ENCODE peak calls at places on chromosome 4, in four cellular contexts. S is IMR-90, L is endodermal cell, B is WERI-Rb-1. J is an unnamed sample.

GRCh38 chr4:2721586-2721985 is 34.5 kb downstream of the TNIP2 start:
- DNase-seq in S (no peak), L (no peak), B (no peak), J (no peak)

GRCh38 chr4:5322321-5322720 is 271.0 kb downstream of the STK32B start:
- DNase-seq in S (peak), L (no peak), B (no peak), J (no peak)

GRCh38 chr4:155371432-155372043 is 5.2 kb downstream of the MAP9 start:
- DNase-seq in S (peak), L (no peak), B (no peak), J (no peak)

GRCh38 chr4:144709159-144709558 is 63.2 kb downstream of the HHIP start:
- DNase-seq in S (peak), L (peak), B (no peak), J (no peak)

GRCh38 chr4:120139392-120139791 is 72.7 kb upstream of the MAD2L1 start:
- DNase-seq in S (peak), L (no peak), B (no peak), J (peak)

GRCh38 chr4:90328558-90328957 is 201.4 kb downstream of the CCSER1 start:
- DNase-seq in S (peak), L (no peak), B (no peak), J (no peak)

GRCh38 chr4:41141910-41142309 is 72.4 kb downstream of the APBB2 start:
- DNase-seq in S (peak), L (no peak), B (no peak), J (no peak)

GRCh38 chr4:80010316-80010715 is 62.7 kb downstream of the ANTXR2 start:
- DNase-seq in S (no peak), L (no peak), B (no peak), J (no peak)

GRCh38 chr4:56200275-56200674 is 187.0 kb downstream of the AASDH start:
- DNase-seq in S (no peak), L (no peak), B (no peak), J (no peak)

GRCh38 chr4:127856485-127857447 is 23.9 kb upstream of the PLK4 start:
- DNase-seq in S (peak), L (no peak), B (no peak), J (peak)

GRCh38 chr4:110088670-110089069 is 109.7 kb downstream of the ELOVL6 start:
- DNase-seq in S (peak), L (no peak), B (no peak), J (no peak)

GRCh38 chr4:14125375-14126129 is 498.0 kb upstream of the BOD1L1 start:
- DNase-seq in S (no peak), L (no peak), B (no peak), J (no peak)

GRCh38 chr4:169225812-169226211 is 44.9 kb downstream of the SH3RF1 start:
- DNase-seq in S (peak), L (no peak), B (no peak), J (peak)

GRCh38 chr4:99847362-99847976 is 30.8 kb downstream of the DAPP1 start:
- DNase-seq in S (no peak), L (no peak), B (no peak), J (no peak)

GRCh38 chr4:2449511-2450392 is 19.2 kb upstream of the RNF4 start:
- DNase-seq in S (no peak), L (no peak), B (no peak), J (no peak)

GRCh38 chr4:93184093-93184492 is 644.5 kb upstream of the ATOH1 start:
- DNase-seq in S (no peak), L (no peak), B (no peak), J (no peak)

GRCh38 chr4:70746179-70746839 is 24.5 kb downstream of the RUFY3 start:
- DNase-seq in S (peak), L (no peak), B (no peak), J (no peak)

GRCh38 chr4:2939383-2940243 is 23.6 kb downstream of the NOP14 start:
- DNase-seq in S (no peak), L (peak), B (no peak), J (no peak)

GRCh38 chr4:34250562-34250961 is 1993.8 kb downstream of the ARAP2 start:
- DNase-seq in S (peak), L (no peak), B (no peak), J (peak)

GRCh38 chr4:858831-859451 is 33.0 kb upstream of the CPLX1 start:
- DNase-seq in S (no peak), L (no peak), B (no peak), J (no peak)

GRCh38 chr4:128350449-128351045 is 62.9 kb upstream of the PGRMC2 start:
- DNase-seq in S (no peak), L (peak), B (no peak), J (no peak)

GRCh38 chr4:7647211-7647931 is 212.6 kb upstream of the PSAPL1 start:
- DNase-seq in S (no peak), L (no peak), B (no peak), J (no peak)

GRCh38 chr4:8540991-8541390 is 39.2 kb upstream of the GPR78 start:
- DNase-seq in S (no peak), L (no peak), B (no peak), J (no peak)

GRCh38 chr4:58935336-58935735 is 1825.2 kb upstream of the IGFBP7 start:
- DNase-seq in S (no peak), L (no peak), B (no peak), J (no peak)

GRCh38 chr4:3037957-3038451 is 36.3 kb downstream of the HTT-AS start:
- DNase-seq in S (no peak), L (no peak), B (no peak), J (no peak)

GRCh38 chr4:2469192-2469984 is 482 bp downstream of the RNF4 start:
- DNase-seq in S (peak), L (peak), B (peak), J (no peak)

GRCh38 chr4:13523591-13524503 is 20.5 kb downstream of the NKX3-2 start:
- DNase-seq in S (no peak), L (no peak), B (peak), J (no peak)

GRCh38 chr4:154491731-154492249 is at the start of gene DCHS2:
- DNase-seq in S (no peak), L (peak), B (peak), J (no peak)

GRCh38 chr4:1979477-1980196 is 29.1 kb downstream of the NELFA start:
- DNase-seq in S (no peak), L (no peak), B (no peak), J (no peak)

GRCh38 chr4:164779080-164779479 is 25.1 kb downstream of the SMIM31 start:
- DNase-seq in S (no peak), L (no peak), B (no peak), J (no peak)

GRCh38 chr4:149264093-149264733 is 551.4 kb downstream of the IQCM start:
- DNase-seq in S (peak), L (peak), B (peak), J (peak)

GRCh38 chr4:36187723-36188333 is 56.5 kb downstream of the ARAP2 start:
- DNase-seq in S (peak), L (peak), B (no peak), J (no peak)

GRCh38 chr4:22389240-22389871 is 126.5 kb downstream of the ADGRA3 start:
- DNase-seq in S (peak), L (peak), B (peak), J (peak)

GRCh38 chr4:87118826-87119225 is 101.6 kb downstream of the KLHL8 start:
- DNase-seq in S (peak), L (peak), B (no peak), J (no peak)

GRCh38 chr4:80255374-80256095 is 10.9 kb upstream of the FGF5 start:
- DNase-seq in S (peak), L (no peak), B (no peak), J (no peak)

GRCh38 chr4:148071009-148071408 is 339.1 kb downstream of the ARHGAP10 start:
- DNase-seq in S (no peak), L (no peak), B (peak), J (no peak)

GRCh38 chr4:123299212-123299651 is 97.4 kb upstream of the SPRY1 start:
- DNase-seq in S (peak), L (no peak), B (no peak), J (peak)

DNA sequence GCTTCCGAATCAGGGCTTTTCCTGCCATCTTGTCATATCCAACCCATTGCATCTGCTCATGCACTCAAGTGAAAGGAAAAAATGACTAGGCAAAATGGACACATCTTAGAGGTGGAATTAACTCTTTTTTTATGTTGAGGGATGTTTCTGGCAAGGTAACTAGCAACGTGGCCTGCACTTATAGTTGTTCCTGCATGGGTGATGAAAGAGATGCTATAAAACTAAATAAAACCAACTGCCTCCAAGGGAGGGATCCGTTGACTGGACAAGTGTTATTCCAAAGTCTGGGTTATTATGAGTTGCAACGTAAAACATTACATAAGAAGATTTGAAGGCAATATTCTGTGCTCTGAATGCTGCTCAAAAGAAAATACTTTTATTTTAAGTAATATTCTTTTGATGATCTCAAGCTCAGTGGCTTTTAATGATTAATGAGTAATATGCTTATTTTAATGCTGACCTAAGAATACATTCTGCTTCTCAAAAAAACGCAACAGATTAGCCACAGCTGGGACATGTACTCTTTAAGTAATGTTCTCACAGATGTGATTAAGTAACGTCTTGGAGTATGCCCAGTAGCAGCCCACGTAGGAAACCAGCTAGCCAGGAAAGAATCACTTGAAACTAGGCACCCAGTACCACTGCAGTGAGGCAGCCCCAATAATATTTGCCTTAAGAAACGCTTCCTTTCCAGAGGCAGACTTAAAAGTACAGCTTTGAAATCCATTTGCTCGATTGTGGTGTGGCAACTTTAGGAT is 27.4 kb downstream of the KLF3 start:
- DNase-seq in S (peak), L (no peak), B (no peak), J (no peak)
- H3K27ac ChIP-seq in S (no peak), L (no peak), B (no peak), J (no peak)

GRCh38 chr4:173516621-173517612 is 13.1 kb downstream of the HAND2 start:
- DNase-seq in S (no peak), L (peak), B (no peak), J (no peak)

GRCh38 chr4:173511787-173512361 is 18.2 kb downstream of the HAND2 start:
- DNase-seq in S (no peak), L (no peak), B (no peak), J (no peak)

GRCh38 chr4:173513651-173514050 is 16.4 kb downstream of the HAND2 start:
- DNase-seq in S (no peak), L (no peak), B (no peak), J (no peak)

GRCh38 chr4:173515458-173515857 is 14.6 kb downstream of the HAND2 start:
- DNase-seq in S (no peak), L (peak), B (no peak), J (no peak)

DNA sequence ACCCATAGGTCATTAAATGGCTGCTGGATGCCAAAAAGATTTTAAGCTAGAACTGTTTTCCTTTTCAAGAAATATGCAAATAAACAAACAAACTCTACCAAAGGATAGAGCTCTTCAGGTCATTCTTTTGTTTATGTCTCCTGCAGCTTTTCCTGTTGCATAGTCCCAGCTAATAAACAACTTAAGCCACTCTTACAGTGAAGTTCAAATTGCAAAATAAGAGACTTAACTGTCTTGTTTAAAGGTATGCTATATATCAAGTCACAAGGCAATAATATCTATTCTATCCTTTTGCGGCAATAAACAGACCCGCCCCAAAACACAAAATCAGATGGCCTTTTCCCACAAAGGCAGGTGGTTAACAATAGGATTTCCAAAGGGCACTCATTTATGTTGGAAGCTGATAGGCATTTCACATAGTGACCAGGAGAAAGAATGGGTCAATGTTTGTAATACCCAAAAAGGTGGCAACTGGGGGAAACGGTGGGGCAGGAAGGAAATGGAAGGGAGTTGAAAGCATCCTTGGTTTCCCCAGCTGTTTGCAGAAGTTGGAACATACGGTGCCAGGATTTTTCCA is 15.3 kb downstream of the HAND2 start:
- DNase-seq in S (no peak), L (peak), B (no peak), J (no peak)
- H3K27ac ChIP-seq in S (no peak), L (no peak), B (no peak), J (no peak)

GRCh38 chr4:184860018-184860530 is 34.3 kb upstream of the ACSL1 start:
- DNase-seq in S (no peak), L (no peak), B (no peak), J (no peak)

GRCh38 chr4:184857446-184858121 is 31.8 kb upstream of the ACSL1 start:
- DNase-seq in S (no peak), L (no peak), B (no peak), J (no peak)

GRCh38 chr4:184856277-184856609 is 30.5 kb upstream of the ACSL1 start:
- DNase-seq in S (no peak), L (no peak), B (no peak), J (no peak)

DNA sequence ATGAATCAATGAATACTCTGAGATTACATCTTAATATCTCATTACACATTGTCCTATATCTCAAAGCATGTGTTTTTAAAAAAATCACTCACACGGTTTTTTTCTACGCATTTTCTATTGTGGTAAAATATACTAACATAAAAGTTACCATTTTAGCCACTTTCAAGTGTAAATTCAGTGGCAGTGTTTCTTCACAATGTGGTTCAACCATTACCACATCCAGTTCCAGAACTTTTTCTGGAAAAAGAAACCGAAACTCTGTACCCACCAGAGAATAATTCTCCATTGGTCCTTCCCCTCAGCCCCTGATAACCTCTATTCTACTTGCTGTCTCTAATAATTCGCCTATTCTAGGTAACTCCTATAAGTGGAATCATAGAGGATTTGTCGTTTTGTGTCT is 35.3 kb upstream of the ACSL1 start:
- DNase-seq in S (no peak), L (no peak), B (no peak), J (no peak)
- H3K27ac ChIP-seq in S (no peak), L (no peak), B (no peak), J (no peak)

DNA sequence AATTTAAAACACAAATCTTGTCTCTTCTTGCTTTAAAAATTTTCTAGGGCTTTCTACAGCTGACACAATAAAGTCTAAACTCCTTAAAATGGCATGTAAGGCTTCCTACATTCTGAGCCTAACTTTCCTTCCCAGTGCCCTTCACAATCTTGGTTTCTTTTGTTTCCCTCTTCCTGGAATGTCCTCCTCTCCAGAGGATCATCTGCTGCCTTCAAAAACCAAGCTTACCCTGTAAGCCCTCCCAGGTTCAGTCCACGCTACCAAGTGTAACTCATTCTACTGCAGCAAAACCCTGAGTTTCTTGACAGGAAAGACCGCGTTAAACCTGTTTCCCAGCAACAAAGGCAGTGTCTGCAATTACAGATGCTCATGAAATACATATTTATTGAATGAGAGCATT is 91.3 kb downstream of the SHISA3 start:
- DNase-seq in S (no peak), L (no peak), B (no peak), J (no peak)
- H3K27ac ChIP-seq in S (no peak), L (no peak), B (no peak), J (no peak)

GRCh38 chr4:185318679-185319078 is 77.0 kb downstream of the LRP2BP start:
- DNase-seq in S (no peak), L (peak), B (no peak), J (no peak)
- H3K27ac ChIP-seq in S (no peak), L (peak), B (no peak), J (peak)

DNA sequence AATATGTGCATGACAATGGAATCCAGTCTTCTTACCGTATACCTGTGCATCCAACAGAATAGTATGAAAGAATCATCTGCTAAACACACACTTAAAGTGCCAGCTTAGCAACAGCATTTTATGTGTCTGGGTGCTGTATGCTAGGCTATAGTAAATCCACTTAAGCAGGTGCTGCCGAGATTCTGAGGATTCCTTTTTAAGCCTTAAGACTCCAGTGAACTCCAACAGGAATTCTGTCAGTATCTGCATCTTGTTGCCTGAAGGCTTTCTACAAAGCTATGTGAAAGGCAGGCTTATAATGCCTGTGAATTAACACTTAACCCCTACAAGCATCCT is 1076.4 kb upstream of the PABPC4L start:
- DNase-seq in S (no peak), L (no peak), B (peak), J (no peak)
- H3K27ac ChIP-seq in S (no peak), L (no peak), B (no peak), J (no peak)

GRCh38 chr4:82797591-82798081 is 960 bp downstream of the SCD5 start:
- DNase-seq in S (peak), L (peak), B (peak), J (no peak)

GRCh38 chr4:82799006-82799881 is 648 bp upstream of the SCD5 start:
- DNase-seq in S (no peak), L (peak), B (peak), J (no peak)

GRCh38 chr4:82801910-82802521 is 3.4 kb upstream of the SCD5 start:
- DNase-seq in S (peak), L (no peak), B (no peak), J (no peak)

GRCh38 chr4:82797048-82797590 is 1.5 kb downstream of the SCD5 start:
- DNase-seq in S (no peak), L (no peak), B (no peak), J (no peak)

GRCh38 chr4:82798168-82799005 is at the start of gene SCD5:
- DNase-seq in S (peak), L (peak), B (peak), J (no peak)
- H3K27ac ChIP-seq in S (peak), L (no peak), B (peak), J (no peak)

GRCh38 chr4:102387552-102388150 is 42.4 kb upstream of the SLC39A8 start:
- DNase-seq in S (no peak), L (no peak), B (no peak), J (no peak)

GRCh38 chr4:102388636-102389035 is 43.4 kb upstream of the SLC39A8 start:
- DNase-seq in S (no peak), L (no peak), B (no peak), J (no peak)

GRCh38 chr4:102386966-102387365 is 41.7 kb upstream of the SLC39A8 start:
- DNase-seq in S (no peak), L (no peak), B (no peak), J (no peak)

GRCh38 chr4:102390438-102390837 is 45.2 kb upstream of the SLC39A8 start:
- DNase-seq in S (no peak), L (no peak), B (no peak), J (peak)

DNA sequence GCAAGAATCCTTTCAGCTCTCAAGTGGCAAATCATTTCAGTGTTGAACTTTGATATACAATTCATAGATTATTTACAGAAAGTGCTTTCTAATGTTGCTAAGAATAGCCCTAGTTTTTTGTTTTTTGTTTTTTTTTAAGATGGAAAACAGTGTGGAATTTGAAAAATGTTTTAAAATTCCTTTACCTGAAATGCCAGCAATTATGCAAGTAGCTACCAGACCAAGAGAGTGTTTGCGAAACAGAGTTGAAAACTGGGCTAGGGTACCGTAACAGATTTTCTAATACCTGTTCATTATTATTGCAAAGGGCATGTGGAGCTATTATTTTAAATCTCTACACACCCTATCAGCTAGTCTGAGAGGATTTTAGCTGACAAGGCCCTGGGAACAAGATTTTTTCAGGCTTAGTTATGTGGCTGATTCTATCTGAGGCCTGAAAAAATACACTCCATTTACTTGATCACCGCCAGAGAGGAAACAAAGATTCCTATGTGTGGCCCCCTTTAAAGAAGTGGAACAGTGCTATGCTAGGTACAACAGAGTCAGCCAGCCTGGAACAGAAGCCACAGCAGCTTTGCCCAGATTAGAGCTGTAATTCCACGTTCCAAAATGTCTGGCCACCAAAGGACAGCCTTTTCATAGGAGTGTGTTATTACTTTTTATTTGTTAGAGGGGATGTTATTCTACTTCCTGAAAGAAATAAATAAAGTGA is 46.9 kb upstream of the SLC39A8 start:
- DNase-seq in S (no peak), L (no peak), B (no peak), J (no peak)
- H3K27ac ChIP-seq in S (no peak), L (no peak), B (no peak), J (no peak)